ENCODE peak calls at places on chromosomes 7 and 10, in six cellular contexts. L is IMR-90, Q is H9, K is mesenchymal stem cell, I is H1, M is trophoblast cell. T is an unnamed sample.

GRCh38 chr10:1774796-1775195 is 37.5 kb upstream of the ADARB2 start:
- DNase-seq in I (no peak), Q (peak; percentile 72), K (no peak), M (no peak), L (no peak), T (no peak)

GRCh38 chr10:75868601-75869000 is 437.2 kb downstream of the LRMDA start:
- DNase-seq in K (no peak), Q (no peak), I (no peak), M (no peak), L (no peak), T (no peak)

GRCh38 chr10:36188054-36188453 is 546.0 kb upstream of the FZD8 start:
- DNase-seq in K (no peak), I (peak; percentile 55), L (no peak), Q (peak; percentile 75), M (no peak), T (no peak)

GRCh38 chr10:98384531-98385133 is 30.4 kb downstream of the PYROXD2 start:
- DNase-seq in L (no peak), I (no peak), M (no peak), Q (no peak), K (no peak), T (no peak)

GRCh38 chr7:80311313-80311712 is 176.7 kb downstream of the GNAI1 start:
- DNase-seq in Q (no peak), K (no peak), M (no peak), L (no peak), I (no peak), T (no peak)

GRCh38 chr7:85890244-85890811 is 703.5 kb upstream of the SEMA3D start:
- DNase-seq in L (peak; percentile 21), M (peak; percentile 55), I (no peak), K (peak; percentile 32), Q (no peak), T (peak; percentile 6)

GRCh38 chr10:122034149-122034756 is 45.3 kb downstream of the TACC2 start:
- DNase-seq in M (no peak), Q (no peak), I (no peak), L (peak; percentile 61), K (peak; percentile 40), T (no peak)

GRCh38 chr10:33262871-33263270 is 71.6 kb downstream of the NRP1 start:
- DNase-seq in Q (no peak), L (no peak), M (no peak), K (no peak), I (no peak), T (no peak)

GRCh38 chr7:155733582-155734444 is 78.5 kb downstream of the SHH start:
- DNase-seq in L (no peak), Q (no peak), K (no peak), I (no peak), M (no peak), T (no peak)

GRCh38 chr7:42964293-42964692 is 32.1 kb downstream of the MRPL32 start:
- DNase-seq in Q (no peak), K (no peak), L (no peak), M (no peak), I (no peak), T (no peak)
- H2BK5ac ChIP-seq in Q (no peak overlapping the region), K (no peak overlapping the region), L (no peak overlapping the region), M (no peak overlapping the region), I (no peak overlapping the region), T (no peak overlapping the region)

DNA sequence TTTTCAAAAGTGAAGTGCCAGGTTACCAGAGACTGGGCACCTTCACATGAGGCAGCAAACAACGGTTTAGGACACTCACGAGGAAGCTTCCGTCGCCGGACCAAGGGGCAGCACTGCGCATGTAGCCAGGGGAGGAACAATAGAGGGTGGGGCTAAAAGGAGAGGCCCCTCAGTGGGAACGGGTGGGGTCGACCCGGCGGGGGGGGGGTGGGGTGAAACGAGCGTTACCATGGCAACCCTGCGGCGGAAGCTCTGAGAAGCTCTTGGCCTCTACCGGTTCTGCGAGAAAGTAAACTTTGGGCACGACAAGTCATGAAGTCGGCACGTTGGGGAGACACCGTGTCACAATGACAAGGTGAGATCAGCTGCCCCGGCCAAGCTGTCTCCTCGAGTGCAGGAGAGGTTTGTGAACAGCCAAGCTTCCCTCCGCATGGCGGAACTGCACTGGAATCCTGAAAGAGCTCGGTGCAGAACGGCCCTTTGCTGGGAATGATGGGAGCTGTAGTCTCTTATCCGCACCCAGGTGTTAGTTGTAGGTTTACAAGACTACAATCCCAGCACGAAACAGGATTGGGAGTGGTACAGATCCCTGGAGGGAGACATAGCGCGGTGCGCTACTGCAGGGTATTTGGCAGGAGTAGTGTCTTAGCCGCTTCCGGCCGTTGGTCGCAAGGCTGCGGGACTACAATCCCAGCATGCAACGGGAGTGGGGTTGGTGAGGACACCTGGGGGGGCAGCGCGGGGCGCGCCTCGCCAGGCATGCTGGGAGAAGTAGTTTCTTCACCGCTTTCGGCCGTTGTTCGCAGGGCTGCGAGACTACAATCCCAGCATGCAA is 72.8 kb upstream of the ZNF722 start:
- DNase-seq in I (no peak), Q (no peak), M (peak; percentile 97), L (no peak), K (no peak), T (no peak)
- H4K91ac ChIP-seq in I (no peak overlapping the region), Q (no peak overlapping the region), M (no peak overlapping the region), L (no peak overlapping the region), K (no peak overlapping the region), T (no peak overlapping the region)

GRCh38 chr10:60147025-60147424 is 240.7 kb upstream of the CCDC6 start:
- DNase-seq in L (no peak), I (no peak), K (no peak), M (no peak), Q (no peak), T (no peak)
- H2BK5ac ChIP-seq in L (no peak overlapping the region), I (no peak overlapping the region), K (no peak overlapping the region), M (no peak overlapping the region), Q (no peak overlapping the region), T (no peak overlapping the region)

GRCh38 chr10:11195017-11195586 is 177.4 kb downstream of the CELF2 start:
- DNase-seq in M (no peak), I (no peak), Q (no peak), L (no peak), K (no peak), T (no peak)

GRCh38 chr10:11201911-11202310 is 184.2 kb downstream of the CELF2 start:
- DNase-seq in L (no peak), Q (no peak), M (no peak), I (no peak), K (no peak), T (no peak)

GRCh38 chr10:11197854-11198253 is 180.2 kb downstream of the CELF2 start:
- DNase-seq in K (no peak), L (no peak), I (no peak), M (no peak), Q (no peak), T (no peak)

GRCh38 chr10:11192304-11193018 is 174.8 kb downstream of the CELF2 start:
- DNase-seq in K (no peak), M (peak; percentile 22), L (no peak), I (no peak), Q (no peak), T (no peak)

DNA sequence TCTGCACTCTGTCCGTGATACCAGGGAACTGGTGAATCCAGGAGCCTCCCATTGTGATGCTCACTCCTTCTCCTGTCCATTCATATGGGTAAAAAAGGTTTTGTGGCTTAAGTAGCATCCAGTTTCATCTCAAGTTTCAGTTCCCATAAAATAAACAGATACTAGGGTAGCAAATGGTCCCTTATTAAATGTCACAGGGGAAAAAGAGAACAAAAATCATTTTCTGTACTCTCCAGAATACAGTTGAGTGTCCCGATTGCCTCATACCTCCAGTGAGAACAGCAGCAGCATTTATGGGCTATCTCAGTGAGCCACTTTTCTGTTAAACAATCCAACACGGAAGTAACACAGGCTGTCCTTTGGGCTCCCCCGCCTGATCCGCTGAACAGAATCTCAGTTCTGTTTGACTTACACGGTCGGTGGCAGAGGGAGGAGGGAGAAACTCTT is 179.6 kb downstream of the CELF2 start:
- DNase-seq in M (peak; percentile 31), I (no peak), L (no peak), Q (peak; percentile 40), K (peak; percentile 6), T (no peak)
- H4K91ac ChIP-seq in M (no peak overlapping the region), I (no peak overlapping the region), L (no peak overlapping the region), Q (no peak overlapping the region), K (no peak overlapping the region), T (no peak overlapping the region)

GRCh38 chr10:3813986-3814831 is 29.2 kb upstream of the KLF6 start:
- DNase-seq in I (no peak), L (peak; percentile 35), M (no peak), K (no peak), Q (no peak), T (no peak)

GRCh38 chr10:3814832-3815209 is 29.8 kb upstream of the KLF6 start:
- DNase-seq in L (no peak), I (no peak), M (no peak), Q (no peak), K (no peak), T (no peak)

GRCh38 chr10:3811331-3811870 is 26.4 kb upstream of the KLF6 start:
- DNase-seq in M (peak; percentile 51), L (peak; percentile 71), K (peak; percentile 83), I (no peak), Q (no peak), T (no peak)

GRCh38 chr10:3813267-3813666 is 28.3 kb upstream of the KLF6 start:
- DNase-seq in L (no peak), I (no peak), M (no peak), Q (no peak), K (no peak), T (no peak)

GRCh38 chr10:3812141-3812540 is 27.1 kb upstream of the KLF6 start:
- DNase-seq in Q (no peak), K (no peak), L (no peak), M (no peak), I (no peak), T (no peak)
- H2BK5ac ChIP-seq in Q (no peak overlapping the region), K (no peak overlapping the region), L (peak overlapping the region; percentile 96), M (peak overlapping the region; percentile 25), I (no peak overlapping the region), T (no peak overlapping the region)

T was measured in neuronal stem cell.